ENCODE peak calls at places on chromosomes 2 and 18, in seven cellular contexts. One of them, this sample, is unnamed.

GRCh38 chr2:96092896-96093295 is 23.5 kb downstream of the ADRA2B start:
- DNase-seq in ELF-1: peak
- DNase-seq in stimulated activated CD4-positive, alpha-beta T cell treated with anti-CD3 and anti-CD28 coated beads, Interleukin-15, amount 100 ng/mL, for 1 hour: no peak
- DNase-seq in HCEC 1CT: no peak
- DNase-seq in activated T-helper 1 cell treated with anti-CD3 and anti-CD28 coated beads, Interleukin-2, amount 50 U/mL, for 16 hours: no peak
- DNase-seq in stimulated activated naive CD8-positive, alpha-beta T cell treated with anti-CD3 and anti-CD28 coated beads, Interleukin-15, amount 100 ng/mL, for 72 hours: peak
- DNase-seq in kidney glomerular epithelial cell: no peak
- DNase-seq in this sample: no peak

GRCh38 chr2:24429711-24430110 is 61.3 kb upstream of the NCOA1 start:
- DNase-seq in ELF-1: no peak
- DNase-seq in stimulated activated CD4-positive, alpha-beta T cell treated with anti-CD3 and anti-CD28 coated beads, Interleukin-15, amount 100 ng/mL, for 1 hour: no peak
- DNase-seq in HCEC 1CT: no peak
- DNase-seq in activated T-helper 1 cell treated with anti-CD3 and anti-CD28 coated beads, Interleukin-2, amount 50 U/mL, for 16 hours: no peak
- DNase-seq in stimulated activated naive CD8-positive, alpha-beta T cell treated with anti-CD3 and anti-CD28 coated beads, Interleukin-15, amount 100 ng/mL, for 72 hours: no peak
- DNase-seq in kidney glomerular epithelial cell: no peak
- DNase-seq in this sample: peak

GRCh38 chr18:40878371-40878770 is 1076.7 kb upstream of the PIK3C3 start:
- DNase-seq in ELF-1: no peak
- DNase-seq in stimulated activated CD4-positive, alpha-beta T cell treated with anti-CD3 and anti-CD28 coated beads, Interleukin-15, amount 100 ng/mL, for 1 hour: no peak
- DNase-seq in HCEC 1CT: no peak
- DNase-seq in activated T-helper 1 cell treated with anti-CD3 and anti-CD28 coated beads, Interleukin-2, amount 50 U/mL, for 16 hours: no peak
- DNase-seq in stimulated activated naive CD8-positive, alpha-beta T cell treated with anti-CD3 and anti-CD28 coated beads, Interleukin-15, amount 100 ng/mL, for 72 hours: no peak
- DNase-seq in kidney glomerular epithelial cell: no peak
- DNase-seq in this sample: no peak

GRCh38 chr2:238096311-238097011 is 3.7 kb upstream of the ESPNL start:
- DNase-seq in ELF-1: no peak
- DNase-seq in stimulated activated CD4-positive, alpha-beta T cell treated with anti-CD3 and anti-CD28 coated beads, Interleukin-15, amount 100 ng/mL, for 1 hour: no peak
- DNase-seq in HCEC 1CT: no peak
- DNase-seq in activated T-helper 1 cell treated with anti-CD3 and anti-CD28 coated beads, Interleukin-2, amount 50 U/mL, for 16 hours: no peak
- DNase-seq in stimulated activated naive CD8-positive, alpha-beta T cell treated with anti-CD3 and anti-CD28 coated beads, Interleukin-15, amount 100 ng/mL, for 72 hours: no peak
- DNase-seq in kidney glomerular epithelial cell: no peak
- DNase-seq in this sample: no peak

GRCh38 chr2:234257859-234258561 is 207.5 kb downstream of the SPP2 start:
- DNase-seq in ELF-1: peak
- DNase-seq in stimulated activated CD4-positive, alpha-beta T cell treated with anti-CD3 and anti-CD28 coated beads, Interleukin-15, amount 100 ng/mL, for 1 hour: no peak
- DNase-seq in HCEC 1CT: peak
- DNase-seq in activated T-helper 1 cell treated with anti-CD3 and anti-CD28 coated beads, Interleukin-2, amount 50 U/mL, for 16 hours: no peak
- DNase-seq in stimulated activated naive CD8-positive, alpha-beta T cell treated with anti-CD3 and anti-CD28 coated beads, Interleukin-15, amount 100 ng/mL, for 72 hours: no peak
- DNase-seq in kidney glomerular epithelial cell: peak
- DNase-seq in this sample: peak

GRCh38 chr2:123785332-123785731 is 239.8 kb upstream of the CNTNAP5 start:
- DNase-seq in ELF-1: no peak
- DNase-seq in stimulated activated CD4-positive, alpha-beta T cell treated with anti-CD3 and anti-CD28 coated beads, Interleukin-15, amount 100 ng/mL, for 1 hour: no peak
- DNase-seq in HCEC 1CT: no peak
- DNase-seq in activated T-helper 1 cell treated with anti-CD3 and anti-CD28 coated beads, Interleukin-2, amount 50 U/mL, for 16 hours: no peak
- DNase-seq in stimulated activated naive CD8-positive, alpha-beta T cell treated with anti-CD3 and anti-CD28 coated beads, Interleukin-15, amount 100 ng/mL, for 72 hours: no peak
- DNase-seq in kidney glomerular epithelial cell: no peak
- DNase-seq in this sample: no peak

GRCh38 chr2:99240431-99240830 is 15.0 kb downstream of the LYG2 start:
- DNase-seq in ELF-1: no peak
- DNase-seq in stimulated activated CD4-positive, alpha-beta T cell treated with anti-CD3 and anti-CD28 coated beads, Interleukin-15, amount 100 ng/mL, for 1 hour: no peak
- DNase-seq in HCEC 1CT: no peak
- DNase-seq in activated T-helper 1 cell treated with anti-CD3 and anti-CD28 coated beads, Interleukin-2, amount 50 U/mL, for 16 hours: no peak
- DNase-seq in stimulated activated naive CD8-positive, alpha-beta T cell treated with anti-CD3 and anti-CD28 coated beads, Interleukin-15, amount 100 ng/mL, for 72 hours: no peak
- DNase-seq in kidney glomerular epithelial cell: no peak
- DNase-seq in this sample: no peak

GRCh38 chr2:25867389-25868003 is 10.8 kb downstream of the ASXL2 start:
- DNase-seq in ELF-1: no peak
- DNase-seq in stimulated activated CD4-positive, alpha-beta T cell treated with anti-CD3 and anti-CD28 coated beads, Interleukin-15, amount 100 ng/mL, for 1 hour: no peak
- DNase-seq in HCEC 1CT: no peak
- DNase-seq in activated T-helper 1 cell treated with anti-CD3 and anti-CD28 coated beads, Interleukin-2, amount 50 U/mL, for 16 hours: no peak
- DNase-seq in stimulated activated naive CD8-positive, alpha-beta T cell treated with anti-CD3 and anti-CD28 coated beads, Interleukin-15, amount 100 ng/mL, for 72 hours: no peak
- DNase-seq in kidney glomerular epithelial cell: no peak
- DNase-seq in this sample: no peak

GRCh38 chr18:58176915-58177717 is 133.1 kb downstream of the NEDD4L start:
- DNase-seq in ELF-1: no peak
- DNase-seq in stimulated activated CD4-positive, alpha-beta T cell treated with anti-CD3 and anti-CD28 coated beads, Interleukin-15, amount 100 ng/mL, for 1 hour: no peak
- DNase-seq in HCEC 1CT: peak
- DNase-seq in activated T-helper 1 cell treated with anti-CD3 and anti-CD28 coated beads, Interleukin-2, amount 50 U/mL, for 16 hours: no peak
- DNase-seq in stimulated activated naive CD8-positive, alpha-beta T cell treated with anti-CD3 and anti-CD28 coated beads, Interleukin-15, amount 100 ng/mL, for 72 hours: no peak
- DNase-seq in kidney glomerular epithelial cell: peak
- DNase-seq in this sample: peak

GRCh38 chr2:68466361-68466777 is 725 bp downstream of the FBXO48 start:
- DNase-seq in ELF-1: peak
- DNase-seq in stimulated activated CD4-positive, alpha-beta T cell treated with anti-CD3 and anti-CD28 coated beads, Interleukin-15, amount 100 ng/mL, for 1 hour: no peak
- DNase-seq in HCEC 1CT: peak
- DNase-seq in activated T-helper 1 cell treated with anti-CD3 and anti-CD28 coated beads, Interleukin-2, amount 50 U/mL, for 16 hours: no peak
- DNase-seq in stimulated activated naive CD8-positive, alpha-beta T cell treated with anti-CD3 and anti-CD28 coated beads, Interleukin-15, amount 100 ng/mL, for 72 hours: peak
- DNase-seq in kidney glomerular epithelial cell: peak
- DNase-seq in this sample: peak

GRCh38 chr2:61177727-61178549 is 15.9 kb downstream of the C2orf74 start:
- DNase-seq in ELF-1: peak
- DNase-seq in stimulated activated CD4-positive, alpha-beta T cell treated with anti-CD3 and anti-CD28 coated beads, Interleukin-15, amount 100 ng/mL, for 1 hour: peak
- DNase-seq in HCEC 1CT: peak
- DNase-seq in activated T-helper 1 cell treated with anti-CD3 and anti-CD28 coated beads, Interleukin-2, amount 50 U/mL, for 16 hours: no peak
- DNase-seq in stimulated activated naive CD8-positive, alpha-beta T cell treated with anti-CD3 and anti-CD28 coated beads, Interleukin-15, amount 100 ng/mL, for 72 hours: peak
- DNase-seq in kidney glomerular epithelial cell: peak
- DNase-seq in this sample: peak

GRCh38 chr2:228771306-228771705 is 499.8 kb downstream of the PID1 start:
- DNase-seq in ELF-1: no peak
- DNase-seq in stimulated activated CD4-positive, alpha-beta T cell treated with anti-CD3 and anti-CD28 coated beads, Interleukin-15, amount 100 ng/mL, for 1 hour: no peak
- DNase-seq in HCEC 1CT: no peak
- DNase-seq in activated T-helper 1 cell treated with anti-CD3 and anti-CD28 coated beads, Interleukin-2, amount 50 U/mL, for 16 hours: no peak
- DNase-seq in stimulated activated naive CD8-positive, alpha-beta T cell treated with anti-CD3 and anti-CD28 coated beads, Interleukin-15, amount 100 ng/mL, for 72 hours: no peak
- DNase-seq in kidney glomerular epithelial cell: no peak
- DNase-seq in this sample: peak

GRCh38 chr2:86281066-86281700 is 56.2 kb downstream of the REEP1 start:
- DNase-seq in ELF-1: no peak
- DNase-seq in stimulated activated CD4-positive, alpha-beta T cell treated with anti-CD3 and anti-CD28 coated beads, Interleukin-15, amount 100 ng/mL, for 1 hour: no peak
- DNase-seq in HCEC 1CT: no peak
- DNase-seq in activated T-helper 1 cell treated with anti-CD3 and anti-CD28 coated beads, Interleukin-2, amount 50 U/mL, for 16 hours: no peak
- DNase-seq in stimulated activated naive CD8-positive, alpha-beta T cell treated with anti-CD3 and anti-CD28 coated beads, Interleukin-15, amount 100 ng/mL, for 72 hours: no peak
- DNase-seq in kidney glomerular epithelial cell: no peak
- DNase-seq in this sample: no peak

GRCh38 chr2:48209214-48209885 is 303.1 kb upstream of the FBXO11 start:
- DNase-seq in ELF-1: no peak
- DNase-seq in stimulated activated CD4-positive, alpha-beta T cell treated with anti-CD3 and anti-CD28 coated beads, Interleukin-15, amount 100 ng/mL, for 1 hour: no peak
- DNase-seq in HCEC 1CT: peak
- DNase-seq in activated T-helper 1 cell treated with anti-CD3 and anti-CD28 coated beads, Interleukin-2, amount 50 U/mL, for 16 hours: no peak
- DNase-seq in stimulated activated naive CD8-positive, alpha-beta T cell treated with anti-CD3 and anti-CD28 coated beads, Interleukin-15, amount 100 ng/mL, for 72 hours: no peak
- DNase-seq in kidney glomerular epithelial cell: peak
- DNase-seq in this sample: peak

GRCh38 chr2:230583593-230583992 is 129.0 kb upstream of the CAB39 start:
- DNase-seq in ELF-1: no peak
- DNase-seq in stimulated activated CD4-positive, alpha-beta T cell treated with anti-CD3 and anti-CD28 coated beads, Interleukin-15, amount 100 ng/mL, for 1 hour: no peak
- DNase-seq in HCEC 1CT: no peak
- DNase-seq in activated T-helper 1 cell treated with anti-CD3 and anti-CD28 coated beads, Interleukin-2, amount 50 U/mL, for 16 hours: no peak
- DNase-seq in stimulated activated naive CD8-positive, alpha-beta T cell treated with anti-CD3 and anti-CD28 coated beads, Interleukin-15, amount 100 ng/mL, for 72 hours: no peak
- DNase-seq in kidney glomerular epithelial cell: no peak
- DNase-seq in this sample: no peak

GRCh38 chr2:199704358-199705238 is 146.4 kb downstream of the FTCDNL1 start:
- DNase-seq in ELF-1: peak
- DNase-seq in stimulated activated CD4-positive, alpha-beta T cell treated with anti-CD3 and anti-CD28 coated beads, Interleukin-15, amount 100 ng/mL, for 1 hour: no peak
- DNase-seq in HCEC 1CT: peak
- DNase-seq in activated T-helper 1 cell treated with anti-CD3 and anti-CD28 coated beads, Interleukin-2, amount 50 U/mL, for 16 hours: no peak
- DNase-seq in stimulated activated naive CD8-positive, alpha-beta T cell treated with anti-CD3 and anti-CD28 coated beads, Interleukin-15, amount 100 ng/mL, for 72 hours: no peak
- DNase-seq in kidney glomerular epithelial cell: peak
- DNase-seq in this sample: peak

GRCh38 chr2:200575957-200576356 is 9.9 kb upstream of the AOX1 start:
- DNase-seq in ELF-1: no peak
- DNase-seq in stimulated activated CD4-positive, alpha-beta T cell treated with anti-CD3 and anti-CD28 coated beads, Interleukin-15, amount 100 ng/mL, for 1 hour: no peak
- DNase-seq in HCEC 1CT: peak
- DNase-seq in activated T-helper 1 cell treated with anti-CD3 and anti-CD28 coated beads, Interleukin-2, amount 50 U/mL, for 16 hours: no peak
- DNase-seq in stimulated activated naive CD8-positive, alpha-beta T cell treated with anti-CD3 and anti-CD28 coated beads, Interleukin-15, amount 100 ng/mL, for 72 hours: no peak
- DNase-seq in kidney glomerular epithelial cell: no peak
- DNase-seq in this sample: peak

GRCh38 chr2:151638188-151638933 is 95.9 kb downstream of the NEB start:
- DNase-seq in ELF-1: no peak
- DNase-seq in stimulated activated CD4-positive, alpha-beta T cell treated with anti-CD3 and anti-CD28 coated beads, Interleukin-15, amount 100 ng/mL, for 1 hour: no peak
- DNase-seq in HCEC 1CT: peak
- DNase-seq in activated T-helper 1 cell treated with anti-CD3 and anti-CD28 coated beads, Interleukin-2, amount 50 U/mL, for 16 hours: no peak
- DNase-seq in stimulated activated naive CD8-positive, alpha-beta T cell treated with anti-CD3 and anti-CD28 coated beads, Interleukin-15, amount 100 ng/mL, for 72 hours: peak
- DNase-seq in kidney glomerular epithelial cell: peak
- DNase-seq in this sample: peak

GRCh38 chr2:25362564-25363145 is 20.9 kb upstream of the DNMT3A start:
- DNase-seq in ELF-1: no peak
- DNase-seq in stimulated activated CD4-positive, alpha-beta T cell treated with anti-CD3 and anti-CD28 coated beads, Interleukin-15, amount 100 ng/mL, for 1 hour: no peak
- DNase-seq in HCEC 1CT: no peak
- DNase-seq in activated T-helper 1 cell treated with anti-CD3 and anti-CD28 coated beads, Interleukin-2, amount 50 U/mL, for 16 hours: no peak
- DNase-seq in stimulated activated naive CD8-positive, alpha-beta T cell treated with anti-CD3 and anti-CD28 coated beads, Interleukin-15, amount 100 ng/mL, for 72 hours: peak
- DNase-seq in kidney glomerular epithelial cell: no peak
- DNase-seq in this sample: peak

GRCh38 chr2:119338826-119339561 is 27.6 kb downstream of the C2orf76 start:
- DNase-seq in ELF-1: no peak
- DNase-seq in stimulated activated CD4-positive, alpha-beta T cell treated with anti-CD3 and anti-CD28 coated beads, Interleukin-15, amount 100 ng/mL, for 1 hour: no peak
- DNase-seq in HCEC 1CT: no peak
- DNase-seq in activated T-helper 1 cell treated with anti-CD3 and anti-CD28 coated beads, Interleukin-2, amount 50 U/mL, for 16 hours: peak
- DNase-seq in stimulated activated naive CD8-positive, alpha-beta T cell treated with anti-CD3 and anti-CD28 coated beads, Interleukin-15, amount 100 ng/mL, for 72 hours: peak
- DNase-seq in kidney glomerular epithelial cell: no peak
- DNase-seq in this sample: no peak

GRCh38 chr18:725641-726040 is 13.2 kb upstream of the ENOSF1 start:
- DNase-seq in ELF-1: no peak
- DNase-seq in stimulated activated CD4-positive, alpha-beta T cell treated with anti-CD3 and anti-CD28 coated beads, Interleukin-15, amount 100 ng/mL, for 1 hour: no peak
- DNase-seq in HCEC 1CT: no peak
- DNase-seq in activated T-helper 1 cell treated with anti-CD3 and anti-CD28 coated beads, Interleukin-2, amount 50 U/mL, for 16 hours: no peak
- DNase-seq in stimulated activated naive CD8-positive, alpha-beta T cell treated with anti-CD3 and anti-CD28 coated beads, Interleukin-15, amount 100 ng/mL, for 72 hours: no peak
- DNase-seq in kidney glomerular epithelial cell: no peak
- DNase-seq in this sample: no peak

GRCh38 chr2:112065966-112066365 is 10.9 kb downstream of the TMEM87B start:
- DNase-seq in ELF-1: no peak
- DNase-seq in stimulated activated CD4-positive, alpha-beta T cell treated with anti-CD3 and anti-CD28 coated beads, Interleukin-15, amount 100 ng/mL, for 1 hour: no peak
- DNase-seq in HCEC 1CT: peak
- DNase-seq in activated T-helper 1 cell treated with anti-CD3 and anti-CD28 coated beads, Interleukin-2, amount 50 U/mL, for 16 hours: no peak
- DNase-seq in stimulated activated naive CD8-positive, alpha-beta T cell treated with anti-CD3 and anti-CD28 coated beads, Interleukin-15, amount 100 ng/mL, for 72 hours: no peak
- DNase-seq in kidney glomerular epithelial cell: peak
- DNase-seq in this sample: peak

GRCh38 chr18:2903006-2903405 is 56.2 kb downstream of the EMILIN2 start:
- DNase-seq in ELF-1: no peak
- DNase-seq in stimulated activated CD4-positive, alpha-beta T cell treated with anti-CD3 and anti-CD28 coated beads, Interleukin-15, amount 100 ng/mL, for 1 hour: no peak
- DNase-seq in HCEC 1CT: peak
- DNase-seq in activated T-helper 1 cell treated with anti-CD3 and anti-CD28 coated beads, Interleukin-2, amount 50 U/mL, for 16 hours: no peak
- DNase-seq in stimulated activated naive CD8-positive, alpha-beta T cell treated with anti-CD3 and anti-CD28 coated beads, Interleukin-15, amount 100 ng/mL, for 72 hours: no peak
- DNase-seq in kidney glomerular epithelial cell: no peak
- DNase-seq in this sample: peak

GRCh38 chr2:16069933-16070647 is 129.7 kb downstream of the MYCN start:
- DNase-seq in ELF-1: peak
- DNase-seq in stimulated activated CD4-positive, alpha-beta T cell treated with anti-CD3 and anti-CD28 coated beads, Interleukin-15, amount 100 ng/mL, for 1 hour: no peak
- DNase-seq in HCEC 1CT: no peak
- DNase-seq in activated T-helper 1 cell treated with anti-CD3 and anti-CD28 coated beads, Interleukin-2, amount 50 U/mL, for 16 hours: no peak
- DNase-seq in stimulated activated naive CD8-positive, alpha-beta T cell treated with anti-CD3 and anti-CD28 coated beads, Interleukin-15, amount 100 ng/mL, for 72 hours: no peak
- DNase-seq in kidney glomerular epithelial cell: no peak
- DNase-seq in this sample: no peak

GRCh38 chr2:240451108-240451611 is 15.7 kb downstream of the GPC1 start:
- DNase-seq in ELF-1: no peak
- DNase-seq in stimulated activated CD4-positive, alpha-beta T cell treated with anti-CD3 and anti-CD28 coated beads, Interleukin-15, amount 100 ng/mL, for 1 hour: no peak
- DNase-seq in HCEC 1CT: no peak
- DNase-seq in activated T-helper 1 cell treated with anti-CD3 and anti-CD28 coated beads, Interleukin-2, amount 50 U/mL, for 16 hours: no peak
- DNase-seq in stimulated activated naive CD8-positive, alpha-beta T cell treated with anti-CD3 and anti-CD28 coated beads, Interleukin-15, amount 100 ng/mL, for 72 hours: no peak
- DNase-seq in kidney glomerular epithelial cell: no peak
- DNase-seq in this sample: peak

GRCh38 chr2:96895709-96896651 is 26.1 kb upstream of the SEMA4C start:
- DNase-seq in ELF-1: no peak
- DNase-seq in stimulated activated CD4-positive, alpha-beta T cell treated with anti-CD3 and anti-CD28 coated beads, Interleukin-15, amount 100 ng/mL, for 1 hour: no peak
- DNase-seq in HCEC 1CT: no peak
- DNase-seq in activated T-helper 1 cell treated with anti-CD3 and anti-CD28 coated beads, Interleukin-2, amount 50 U/mL, for 16 hours: no peak
- DNase-seq in stimulated activated naive CD8-positive, alpha-beta T cell treated with anti-CD3 and anti-CD28 coated beads, Interleukin-15, amount 100 ng/mL, for 72 hours: no peak
- DNase-seq in kidney glomerular epithelial cell: no peak
- DNase-seq in this sample: no peak

GRCh38 chr2:160337728-160338127 is 137.7 kb upstream of the ITGB6 start:
- DNase-seq in ELF-1: no peak
- DNase-seq in stimulated activated CD4-positive, alpha-beta T cell treated with anti-CD3 and anti-CD28 coated beads, Interleukin-15, amount 100 ng/mL, for 1 hour: no peak
- DNase-seq in HCEC 1CT: no peak
- DNase-seq in activated T-helper 1 cell treated with anti-CD3 and anti-CD28 coated beads, Interleukin-2, amount 50 U/mL, for 16 hours: no peak
- DNase-seq in stimulated activated naive CD8-positive, alpha-beta T cell treated with anti-CD3 and anti-CD28 coated beads, Interleukin-15, amount 100 ng/mL, for 72 hours: no peak
- DNase-seq in kidney glomerular epithelial cell: no peak
- DNase-seq in this sample: no peak

GRCh38 chr2:95287336-95287735 is 9.8 kb upstream of the KCNIP3 start:
- DNase-seq in ELF-1: no peak
- DNase-seq in stimulated activated CD4-positive, alpha-beta T cell treated with anti-CD3 and anti-CD28 coated beads, Interleukin-15, amount 100 ng/mL, for 1 hour: no peak
- DNase-seq in HCEC 1CT: no peak
- DNase-seq in activated T-helper 1 cell treated with anti-CD3 and anti-CD28 coated beads, Interleukin-2, amount 50 U/mL, for 16 hours: no peak
- DNase-seq in stimulated activated naive CD8-positive, alpha-beta T cell treated with anti-CD3 and anti-CD28 coated beads, Interleukin-15, amount 100 ng/mL, for 72 hours: no peak
- DNase-seq in kidney glomerular epithelial cell: no peak
- DNase-seq in this sample: no peak

GRCh38 chr2:21774691-21775090 is 650.9 kb downstream of the TDRD15 start:
- DNase-seq in ELF-1: no peak
- DNase-seq in stimulated activated CD4-positive, alpha-beta T cell treated with anti-CD3 and anti-CD28 coated beads, Interleukin-15, amount 100 ng/mL, for 1 hour: no peak
- DNase-seq in HCEC 1CT: no peak
- DNase-seq in activated T-helper 1 cell treated with anti-CD3 and anti-CD28 coated beads, Interleukin-2, amount 50 U/mL, for 16 hours: no peak
- DNase-seq in stimulated activated naive CD8-positive, alpha-beta T cell treated with anti-CD3 and anti-CD28 coated beads, Interleukin-15, amount 100 ng/mL, for 72 hours: no peak
- DNase-seq in kidney glomerular epithelial cell: no peak
- DNase-seq in this sample: no peak

GRCh38 chr2:100957971-100958653 is 44.0 kb upstream of the RPL31 start:
- DNase-seq in ELF-1: no peak
- DNase-seq in stimulated activated CD4-positive, alpha-beta T cell treated with anti-CD3 and anti-CD28 coated beads, Interleukin-15, amount 100 ng/mL, for 1 hour: no peak
- DNase-seq in HCEC 1CT: peak
- DNase-seq in activated T-helper 1 cell treated with anti-CD3 and anti-CD28 coated beads, Interleukin-2, amount 50 U/mL, for 16 hours: no peak
- DNase-seq in stimulated activated naive CD8-positive, alpha-beta T cell treated with anti-CD3 and anti-CD28 coated beads, Interleukin-15, amount 100 ng/mL, for 72 hours: no peak
- DNase-seq in kidney glomerular epithelial cell: peak
- DNase-seq in this sample: peak

GRCh38 chr2:128282976-128283810 is 35.5 kb downstream of the HS6ST1 start:
- DNase-seq in ELF-1: no peak
- DNase-seq in stimulated activated CD4-positive, alpha-beta T cell treated with anti-CD3 and anti-CD28 coated beads, Interleukin-15, amount 100 ng/mL, for 1 hour: no peak
- DNase-seq in HCEC 1CT: no peak
- DNase-seq in activated T-helper 1 cell treated with anti-CD3 and anti-CD28 coated beads, Interleukin-2, amount 50 U/mL, for 16 hours: no peak
- DNase-seq in stimulated activated naive CD8-positive, alpha-beta T cell treated with anti-CD3 and anti-CD28 coated beads, Interleukin-15, amount 100 ng/mL, for 72 hours: no peak
- DNase-seq in kidney glomerular epithelial cell: no peak
- DNase-seq in this sample: no peak

GRCh38 chr2:165163771-165164170 is 40.1 kb downstream of the SCN3A start:
- DNase-seq in ELF-1: no peak
- DNase-seq in stimulated activated CD4-positive, alpha-beta T cell treated with anti-CD3 and anti-CD28 coated beads, Interleukin-15, amount 100 ng/mL, for 1 hour: no peak
- DNase-seq in HCEC 1CT: peak
- DNase-seq in activated T-helper 1 cell treated with anti-CD3 and anti-CD28 coated beads, Interleukin-2, amount 50 U/mL, for 16 hours: no peak
- DNase-seq in stimulated activated naive CD8-positive, alpha-beta T cell treated with anti-CD3 and anti-CD28 coated beads, Interleukin-15, amount 100 ng/mL, for 72 hours: no peak
- DNase-seq in kidney glomerular epithelial cell: no peak
- DNase-seq in this sample: no peak

GRCh38 chr2:215521031-215521430 is 85.2 kb upstream of the FN1 start:
- DNase-seq in ELF-1: no peak
- DNase-seq in stimulated activated CD4-positive, alpha-beta T cell treated with anti-CD3 and anti-CD28 coated beads, Interleukin-15, amount 100 ng/mL, for 1 hour: no peak
- DNase-seq in HCEC 1CT: no peak
- DNase-seq in activated T-helper 1 cell treated with anti-CD3 and anti-CD28 coated beads, Interleukin-2, amount 50 U/mL, for 16 hours: no peak
- DNase-seq in stimulated activated naive CD8-positive, alpha-beta T cell treated with anti-CD3 and anti-CD28 coated beads, Interleukin-15, amount 100 ng/mL, for 72 hours: no peak
- DNase-seq in kidney glomerular epithelial cell: no peak
- DNase-seq in this sample: peak

GRCh38 chr18:63290456-63291200 is 28.9 kb downstream of the BCL2 start:
- DNase-seq in ELF-1: no peak
- DNase-seq in stimulated activated CD4-positive, alpha-beta T cell treated with anti-CD3 and anti-CD28 coated beads, Interleukin-15, amount 100 ng/mL, for 1 hour: peak
- DNase-seq in HCEC 1CT: no peak
- DNase-seq in activated T-helper 1 cell treated with anti-CD3 and anti-CD28 coated beads, Interleukin-2, amount 50 U/mL, for 16 hours: no peak
- DNase-seq in stimulated activated naive CD8-positive, alpha-beta T cell treated with anti-CD3 and anti-CD28 coated beads, Interleukin-15, amount 100 ng/mL, for 72 hours: no peak
- DNase-seq in kidney glomerular epithelial cell: no peak
- DNase-seq in this sample: no peak

GRCh38 chr2:166167451-166167850 is 39.6 kb upstream of the SCN1A start:
- DNase-seq in ELF-1: no peak
- DNase-seq in stimulated activated CD4-positive, alpha-beta T cell treated with anti-CD3 and anti-CD28 coated beads, Interleukin-15, amount 100 ng/mL, for 1 hour: no peak
- DNase-seq in HCEC 1CT: no peak
- DNase-seq in activated T-helper 1 cell treated with anti-CD3 and anti-CD28 coated beads, Interleukin-2, amount 50 U/mL, for 16 hours: no peak
- DNase-seq in stimulated activated naive CD8-positive, alpha-beta T cell treated with anti-CD3 and anti-CD28 coated beads, Interleukin-15, amount 100 ng/mL, for 72 hours: no peak
- DNase-seq in kidney glomerular epithelial cell: peak
- DNase-seq in this sample: no peak

GRCh38 chr2:8193686-8194615 is 487.9 kb upstream of the ID2 start:
- DNase-seq in ELF-1: peak
- DNase-seq in stimulated activated CD4-positive, alpha-beta T cell treated with anti-CD3 and anti-CD28 coated beads, Interleukin-15, amount 100 ng/mL, for 1 hour: no peak
- DNase-seq in HCEC 1CT: no peak
- DNase-seq in activated T-helper 1 cell treated with anti-CD3 and anti-CD28 coated beads, Interleukin-2, amount 50 U/mL, for 16 hours: no peak
- DNase-seq in stimulated activated naive CD8-positive, alpha-beta T cell treated with anti-CD3 and anti-CD28 coated beads, Interleukin-15, amount 100 ng/mL, for 72 hours: no peak
- DNase-seq in kidney glomerular epithelial cell: no peak
- DNase-seq in this sample: no peak

GRCh38 chr2:80896576-80896975 is 592.0 kb upstream of the LRRTM1 start:
- DNase-seq in ELF-1: peak
- DNase-seq in stimulated activated CD4-positive, alpha-beta T cell treated with anti-CD3 and anti-CD28 coated beads, Interleukin-15, amount 100 ng/mL, for 1 hour: no peak
- DNase-seq in HCEC 1CT: no peak
- DNase-seq in activated T-helper 1 cell treated with anti-CD3 and anti-CD28 coated beads, Interleukin-2, amount 50 U/mL, for 16 hours: no peak
- DNase-seq in stimulated activated naive CD8-positive, alpha-beta T cell treated with anti-CD3 and anti-CD28 coated beads, Interleukin-15, amount 100 ng/mL, for 72 hours: no peak
- DNase-seq in kidney glomerular epithelial cell: no peak
- DNase-seq in this sample: no peak

GRCh38 chr2:173401716-173402326 is 47.1 kb downstream of the CDCA7 start:
- DNase-seq in ELF-1: peak
- DNase-seq in stimulated activated CD4-positive, alpha-beta T cell treated with anti-CD3 and anti-CD28 coated beads, Interleukin-15, amount 100 ng/mL, for 1 hour: no peak
- DNase-seq in HCEC 1CT: no peak
- DNase-seq in activated T-helper 1 cell treated with anti-CD3 and anti-CD28 coated beads, Interleukin-2, amount 50 U/mL, for 16 hours: no peak
- DNase-seq in stimulated activated naive CD8-positive, alpha-beta T cell treated with anti-CD3 and anti-CD28 coated beads, Interleukin-15, amount 100 ng/mL, for 72 hours: no peak
- DNase-seq in kidney glomerular epithelial cell: no peak
- DNase-seq in this sample: peak